ENCODE peak calls at places on chromosomes 12 and 14, in nine cellular contexts. One of them, this sample, is unnamed.

GRCh38 chr14:35632276-35633071 is 98.5 kb downstream of the INSM2 start:
- DNase-seq in NB4: peak
- DNase-seq in iris pigment epithelial cell: peak
- DNase-seq in NCI-H524: peak
- DNase-seq in heart right ventricle: no peak
- DNase-seq in iPS-NIHi11: no peak
- DNase-seq in upper lobe of right lung: no peak
- DNase-seq in SW 1271: no peak
- DNase-seq in naive thymus-derived CD4-positive, alpha-beta T cell: no peak
- DNase-seq in this sample: no peak

GRCh38 chr14:90641111-90642010 is 174.9 kb downstream of the TTC7B start:
- DNase-seq in NCI-H524: peak
- DNase-seq in NB4: no peak
- DNase-seq in upper lobe of right lung: no peak
- DNase-seq in SW 1271: no peak
- DNase-seq in iPS-NIHi11: no peak
- DNase-seq in naive thymus-derived CD4-positive, alpha-beta T cell: no peak
- DNase-seq in iris pigment epithelial cell: peak
- DNase-seq in heart right ventricle: no peak
- DNase-seq in this sample: no peak

GRCh38 chr12:57781241-57781640 is 1.3 kb upstream of the TSFM start:
- DNase-seq in iris pigment epithelial cell: no peak
- DNase-seq in NB4: peak
- DNase-seq in heart right ventricle: no peak
- DNase-seq in iPS-NIHi11: no peak
- DNase-seq in upper lobe of right lung: no peak
- DNase-seq in SW 1271: no peak
- DNase-seq in naive thymus-derived CD4-positive, alpha-beta T cell: no peak
- DNase-seq in NCI-H524: no peak
- DNase-seq in this sample: no peak

GRCh38 chr12:34400986-34401658 is 378.8 kb downstream of the ALG10 start:
- DNase-seq in SW 1271: no peak
- DNase-seq in naive thymus-derived CD4-positive, alpha-beta T cell: peak
- DNase-seq in NB4: no peak
- DNase-seq in NCI-H524: no peak
- DNase-seq in heart right ventricle: no peak
- DNase-seq in iPS-NIHi11: no peak
- DNase-seq in iris pigment epithelial cell: no peak
- DNase-seq in upper lobe of right lung: peak
- DNase-seq in this sample: peak

GRCh38 chr14:76710093-76711010 is 50.9 kb upstream of the VASH1 start:
- DNase-seq in naive thymus-derived CD4-positive, alpha-beta T cell: no peak
- DNase-seq in NCI-H524: peak
- DNase-seq in upper lobe of right lung: no peak
- DNase-seq in iris pigment epithelial cell: peak
- DNase-seq in NB4: peak
- DNase-seq in SW 1271: no peak
- DNase-seq in iPS-NIHi11: peak
- DNase-seq in heart right ventricle: peak
- DNase-seq in this sample: no peak

GRCh38 chr12:15278816-15279658 is 43.3 kb upstream of the PTPRO start:
- DNase-seq in SW 1271: no peak
- DNase-seq in naive thymus-derived CD4-positive, alpha-beta T cell: no peak
- DNase-seq in heart right ventricle: peak
- DNase-seq in NCI-H524: no peak
- DNase-seq in NB4: peak
- DNase-seq in iPS-NIHi11: no peak
- DNase-seq in iris pigment epithelial cell: peak
- DNase-seq in upper lobe of right lung: peak
- DNase-seq in this sample: peak

GRCh38 chr12:19183121-19183838 is 53.7 kb downstream of the PLEKHA5 start:
- DNase-seq in upper lobe of right lung: no peak
- DNase-seq in SW 1271: no peak
- DNase-seq in heart right ventricle: no peak
- DNase-seq in naive thymus-derived CD4-positive, alpha-beta T cell: no peak
- DNase-seq in NB4: peak
- DNase-seq in NCI-H524: no peak
- DNase-seq in iris pigment epithelial cell: peak
- DNase-seq in iPS-NIHi11: no peak
- DNase-seq in this sample: no peak

GRCh38 chr14:20177433-20177974 is 13.2 kb upstream of the OR11G2 start:
- DNase-seq in iPS-NIHi11: no peak
- DNase-seq in NB4: no peak
- DNase-seq in SW 1271: no peak
- DNase-seq in heart right ventricle: no peak
- DNase-seq in iris pigment epithelial cell: no peak
- DNase-seq in upper lobe of right lung: no peak
- DNase-seq in naive thymus-derived CD4-positive, alpha-beta T cell: no peak
- DNase-seq in NCI-H524: no peak
- DNase-seq in this sample: no peak

GRCh38 chr12:56223571-56224101 is 506 bp upstream of the NABP2 start:
- DNase-seq in iPS-NIHi11: no peak
- DNase-seq in naive thymus-derived CD4-positive, alpha-beta T cell: no peak
- DNase-seq in heart right ventricle: no peak
- DNase-seq in NB4: no peak
- DNase-seq in SW 1271: no peak
- DNase-seq in iris pigment epithelial cell: no peak
- DNase-seq in NCI-H524: no peak
- DNase-seq in upper lobe of right lung: no peak
- DNase-seq in this sample: no peak

GRCh38 chr14:74669846-74670245 is 43.0 kb downstream of the AREL1 start:
- DNase-seq in iPS-NIHi11: no peak
- DNase-seq in naive thymus-derived CD4-positive, alpha-beta T cell: no peak
- DNase-seq in NCI-H524: no peak
- DNase-seq in iris pigment epithelial cell: no peak
- DNase-seq in NB4: no peak
- DNase-seq in SW 1271: no peak
- DNase-seq in upper lobe of right lung: no peak
- DNase-seq in heart right ventricle: no peak
- DNase-seq in this sample: no peak